ENCODE peak calls at places on chromosomes 11 and 22, in four cellular contexts. Y is IMR-90, V is neuronal stem cell, A is trophoblast cell. O is an unnamed sample.

GRCh38 chr11:47083913-47084312 is 92.8 kb downstream of the ARFGAP2 start:
- DNase-seq in V (no peak), A (no peak), Y (peak; percentile 81), O (no peak)

GRCh38 chr11:103714246-103714645 is 322.2 kb upstream of the DDI1 start:
- DNase-seq in V (no peak), Y (peak; percentile 75), A (no peak), O (no peak)

GRCh38 chr11:35622070-35622469 is 3.8 kb downstream of the FJX1 start:
- DNase-seq in A (peak; percentile 64), V (no peak), Y (peak; percentile 84), O (no peak)

GRCh38 chr11:122817121-122817520 is 21.2 kb upstream of the CRTAM start:
- DNase-seq in A (peak; percentile 72), Y (no peak), V (no peak), O (no peak)

GRCh38 chr11:45155627-45156180 is 9.3 kb downstream of the PRDM11 start:
- DNase-seq in A (no peak), Y (no peak), V (no peak), O (no peak)

GRCh38 chr11:69211540-69212120 is 55.9 kb downstream of the SMIM38 start:
- DNase-seq in Y (no peak), A (no peak), V (no peak), O (no peak)

GRCh38 chr22:31329029-31329428 is 17.1 kb downstream of the PATZ1 start:
- DNase-seq in V (no peak), Y (peak; percentile 37), A (peak; percentile 41), O (no peak)

GRCh38 chr22:26065847-26066246 is 103.4 kb upstream of the SEZ6L start:
- DNase-seq in V (no peak), A (no peak), Y (no peak), O (no peak)

GRCh38 chr11:78564037-78564888 is 10.4 kb downstream of the NARS2 start:
- DNase-seq in Y (peak; percentile 76), V (peak; percentile 43), A (peak; percentile 52), O (no peak)

GRCh38 chr11:103637250-103637649 is 399.2 kb upstream of the DDI1 start:
- DNase-seq in Y (peak; percentile 55), V (no peak), A (no peak), O (no peak)

GRCh38 chr11:119263352-119263940 is 53.5 kb downstream of the MCAM start:
- DNase-seq in V (no peak), Y (peak; percentile 12), A (no peak), O (no peak)

GRCh38 chr11:130945945-130946344 is 29.7 kb upstream of the SNX19 start:
- DNase-seq in V (no peak), Y (peak; percentile 94), A (no peak), O (no peak)

GRCh38 chr11:59271811-59272327 is 59.1 kb upstream of the MPEG1 start:
- DNase-seq in A (no peak), V (no peak), Y (no peak), O (no peak)

GRCh38 chr22:25966448-25966913 is 202.8 kb upstream of the SEZ6L start:
- DNase-seq in Y (no peak), V (no peak), A (no peak), O (no peak)

GRCh38 chr11:79150966-79151365 is 289.9 kb downstream of the TENM4 start:
- DNase-seq in V (no peak), A (no peak), Y (peak; percentile 86), O (no peak)

GRCh38 chr11:69654660-69655478 is 13.9 kb downstream of the CCND1 start:
- DNase-seq in Y (peak; percentile 52), V (no peak), A (no peak), O (no peak)

GRCh38 chr11:87223816-87224215 is 186.1 kb downstream of the TMEM135 start:
- DNase-seq in A (no peak), Y (peak; percentile 8), V (no peak), O (no peak)

GRCh38 chr11:76614471-76615183 is 55.9 kb downstream of the LRRC32 start:
- DNase-seq in A (no peak), V (no peak), Y (no peak), O (no peak)

GRCh38 chr11:57779275-57779674 is 17.7 kb downstream of the CTNND1 start:
- DNase-seq in Y (peak; percentile 63), V (no peak), A (peak; percentile 85), O (no peak)

GRCh38 chr11:98711011-98711410 is 309.7 kb upstream of the CNTN5 start:
- DNase-seq in Y (no peak), V (peak; percentile 0), A (no peak), O (no peak)

GRCh38 chr11:12213920-12214319 is 103.5 kb downstream of the MICAL2 start:
- DNase-seq in A (no peak), Y (peak; percentile 86), V (no peak), O (no peak)

GRCh38 chr22:32202161-32202538 is 2.7 kb downstream of the RFPL2 start:
- DNase-seq in Y (no peak), V (no peak), A (no peak), O (peak; percentile 7)

GRCh38 chr11:2301631-2302272 is at the start of the genes C11orf21 and TSPAN32:
- DNase-seq in A (no peak), Y (peak; percentile 3), V (no peak), O (no peak)

GRCh38 chr11:77019976-77020591 is 14.1 kb upstream of the B3GNT6 start:
- DNase-seq in V (no peak), A (no peak), Y (peak; percentile 61), O (no peak)

GRCh38 chr22:47219789-47220188 is 457.3 kb downstream of the TBC1D22A start:
- DNase-seq in V (no peak), A (no peak), Y (no peak), O (peak; percentile 1)

GRCh38 chr11:36233226-36233625 is 56.0 kb downstream of the COMMD9 start:
- DNase-seq in A (no peak), V (no peak), Y (peak; percentile 16), O (no peak)

GRCh38 chr11:3911908-3912505 is 56.5 kb downstream of the STIM1 start:
- DNase-seq in A (no peak), Y (no peak), V (no peak), O (no peak)

GRCh38 chr11:119509969-119510401 is 87.0 kb upstream of the THY1 start:
- DNase-seq in Y (peak; percentile 92), A (peak; percentile 50), V (no peak), O (no peak)

GRCh38 chr22:30127749-30128166 is 47.5 kb downstream of the HORMAD2 start:
- DNase-seq in Y (peak; percentile 89), V (no peak), A (no peak), O (no peak)

GRCh38 chr22:36461665-36462474 is 19.6 kb downstream of the TXN2 start:
- DNase-seq in A (peak; percentile 94), V (no peak), Y (peak; percentile 94), O (peak; percentile 64)

GRCh38 chr22:25569983-25570382 is 5.5 kb downstream of the GRK3 start:
- DNase-seq in Y (no peak), V (no peak), A (no peak), O (no peak)

GRCh38 chr11:39037611-39038010 is 2421.8 kb downstream of the LRRC4C start:
- DNase-seq in Y (no peak), A (no peak), V (no peak), O (no peak)

GRCh38 chr11:69950120-69950519 is 128.0 kb upstream of the ANO1 start:
- DNase-seq in V (no peak), Y (peak; percentile 31), A (no peak), O (peak; percentile 95)

GRCh38 chr11:44566952-44567875 is 1.8 kb downstream of the CD82 start:
- DNase-seq in V (no peak), A (no peak), Y (no peak), O (no peak)

DNA sequence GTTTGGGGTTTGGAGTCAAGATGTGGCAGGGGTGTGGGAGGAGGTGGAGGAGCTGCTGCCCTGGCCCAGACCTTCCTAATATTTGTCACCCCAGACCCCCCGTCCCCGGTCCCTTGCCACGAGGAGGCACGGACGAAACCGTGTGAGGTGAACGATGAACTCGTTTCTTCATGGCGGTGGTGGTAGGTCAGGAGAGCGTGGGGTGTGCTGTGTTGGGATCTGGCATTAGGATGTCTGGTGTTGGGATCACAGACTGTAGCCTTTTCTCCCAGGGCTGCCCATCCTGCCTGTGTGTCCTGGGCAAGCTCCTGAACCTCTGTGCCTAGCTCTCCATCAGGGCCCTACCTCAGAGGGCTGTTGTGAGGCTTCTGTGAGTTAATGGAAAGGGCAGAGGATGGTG is 8.4 kb downstream of the MAPK8IP2 start:
- DNase-seq in A (no peak), V (no peak), Y (no peak), O (no peak)
- H4K91ac ChIP-seq in A (no peak overlapping the region), V (no peak overlapping the region), Y (no peak overlapping the region), O (no peak overlapping the region)

GRCh38 chr11:65491614-65492386 is 7.0 kb upstream of the MALAT1 start:
- DNase-seq in V (no peak), A (peak; percentile 84), Y (peak; percentile 98), O (peak; percentile 64)

GRCh38 chr11:65492387-65492636 is 6.5 kb upstream of the MALAT1 start:
- DNase-seq in A (no peak), Y (no peak), V (no peak), O (no peak)

GRCh38 chr11:65493367-65494176 is 5.3 kb upstream of the MALAT1 start:
- DNase-seq in A (peak; percentile 97), Y (peak; percentile 97), V (no peak), O (no peak)

GRCh38 chr11:65491163-65491465 is 7.7 kb upstream of the MALAT1 start:
- DNase-seq in V (no peak), A (no peak), Y (no peak), O (no peak)

DNA sequence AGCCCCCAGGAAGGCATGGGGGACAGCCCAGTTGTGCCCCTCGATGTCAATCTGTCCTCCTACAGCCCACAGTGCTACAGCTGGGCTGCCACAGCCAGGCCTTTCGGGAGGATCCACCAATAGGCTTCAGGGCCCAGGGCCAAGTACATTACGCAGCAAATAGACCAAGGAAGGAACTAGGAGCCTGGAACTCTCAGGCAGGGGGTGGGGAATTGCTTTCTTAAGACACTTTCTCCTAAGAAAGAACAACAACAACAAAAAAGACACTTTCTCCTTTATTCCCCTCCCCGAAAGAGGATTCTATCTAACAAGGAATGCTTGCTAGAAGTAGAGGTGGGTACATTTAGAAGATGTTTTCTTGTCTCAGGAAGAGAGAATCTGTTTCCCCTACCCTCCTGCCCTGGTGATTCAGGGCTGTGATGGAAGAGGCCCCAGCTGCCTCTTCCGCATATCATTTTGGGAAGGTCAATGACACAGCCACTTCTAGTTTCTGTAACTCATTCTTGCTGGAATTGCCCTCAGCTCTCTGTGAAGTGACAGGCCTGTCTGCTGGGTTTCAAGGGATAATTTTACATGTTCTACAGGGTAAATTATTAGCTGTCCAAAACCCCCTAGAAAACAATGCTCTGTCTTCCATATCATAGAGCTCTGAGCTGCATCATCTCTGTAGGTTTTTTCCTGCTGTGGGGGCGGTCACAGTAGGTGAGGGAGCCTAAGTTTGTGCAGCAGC is 6.0 kb upstream of the MALAT1 start:
- DNase-seq in V (no peak), Y (peak; percentile 89), A (peak; percentile 86), O (no peak)
- H4K91ac ChIP-seq in V (no peak overlapping the region), Y (peak overlapping the region; percentile 96), A (peak overlapping the region; percentile 90), O (peak overlapping the region; percentile 75)

GRCh38 chr11:22599458-22599857 is 26.2 kb downstream of the FANCF start:
- DNase-seq in V (no peak), Y (no peak), A (no peak), O (no peak)
- H4K91ac ChIP-seq in V (no peak overlapping the region), Y (no peak overlapping the region), A (no peak overlapping the region), O (no peak overlapping the region)

GRCh38 chr11:71215372-71215965 is 36.9 kb downstream of the SHANK2 start:
- DNase-seq in A (no peak), V (no peak), Y (no peak), O (no peak)

GRCh38 chr11:71221851-71222250 is 30.5 kb downstream of the SHANK2 start:
- DNase-seq in V (no peak), Y (no peak), A (no peak), O (no peak)

GRCh38 chr11:71222318-71223080 is 29.9 kb downstream of the SHANK2 start:
- DNase-seq in V (no peak), Y (no peak), A (no peak), O (no peak)

GRCh38 chr11:71221201-71221600 is 31.2 kb downstream of the SHANK2 start:
- DNase-seq in A (no peak), Y (no peak), V (no peak), O (no peak)

GRCh38 chr11:71218789-71219499 is 33.4 kb downstream of the SHANK2 start:
- DNase-seq in V (no peak), A (no peak), Y (no peak), O (no peak)
- H4K91ac ChIP-seq in V (no peak overlapping the region), A (no peak overlapping the region), Y (no peak overlapping the region), O (no peak overlapping the region)

O was measured in H1.